ENCODE peak calls at places on chromosome 11, in six cellular contexts. G is mammary epithelial cell, O is ovary, T is upper lobe of right lung, J is spleen, Q is endodermal cell. X is an unnamed sample.
A peak's percentile ranks its signal among the peaks of the same experiment; 100 is the strongest.

GRCh38 chr11:14454861-14455632 is 44.6 kb downstream of the COPB1 start:
- DNase-seq in O (no peak), J (no peak), G (no peak), Q (peak; percentile 45), T (no peak), X (no peak)

GRCh38 chr11:8531312-8531711 is 62.7 kb downstream of the STK33 start:
- DNase-seq in J (no peak), G (no peak), T (no peak), O (no peak), Q (no peak), X (no peak)

GRCh38 chr11:17207317-17208256 is at the start of gene PIK3C2A:
- DNase-seq in G (peak; percentile 94), T (peak; percentile 98), J (peak; percentile 100), O (peak; percentile 98), Q (peak; percentile 99), X (peak; percentile 76)

GRCh38 chr11:91194551-91194950 is 971.7 kb upstream of the CHORDC1 start:
- DNase-seq in G (no peak), T (no peak), O (no peak), J (no peak), Q (no peak), X (no peak)

GRCh38 chr11:3929689-3930088 is 74.2 kb downstream of the STIM1 start:
- DNase-seq in G (no peak), Q (no peak), J (no peak), T (no peak), O (no peak), X (no peak)

GRCh38 chr11:818396-819128 is at the start of gene PNPLA2:
- DNase-seq in Q (no peak), J (peak; percentile 79), T (peak; percentile 83), G (peak; percentile 50), O (peak; percentile 78), X (no peak)

GRCh38 chr11:132312616-132313210 is 942.3 kb downstream of the NTM start:
- DNase-seq in G (no peak), T (no peak), Q (peak; percentile 79), J (no peak), O (no peak), X (no peak)

GRCh38 chr11:20611892-20612291 is 12.5 kb downstream of the SLC6A5 start:
- DNase-seq in G (no peak), Q (no peak), J (no peak), O (no peak), T (no peak), X (no peak)

GRCh38 chr11:110716361-110716760 is 4.1 kb upstream of the ARHGAP20 start:
- DNase-seq in Q (no peak), J (no peak), G (no peak), T (no peak), O (no peak), X (no peak)

GRCh38 chr11:101478587-101479375 is 105.0 kb downstream of the TRPC6 start:
- DNase-seq in Q (peak; percentile 60), J (no peak), T (no peak), O (no peak), G (peak; percentile 73), X (peak; percentile 36)

GRCh38 chr11:59062602-59063529 is 23.2 kb upstream of the GLYATL1B start:
- DNase-seq in J (no peak), O (no peak), Q (no peak), G (no peak), T (no peak), X (no peak)

GRCh38 chr11:104799251-104799650 is 99.0 kb downstream of the CASP12 start:
- DNase-seq in O (no peak), G (no peak), Q (no peak), J (no peak), T (no peak), X (no peak)

GRCh38 chr11:120409655-120410054 is 73.4 kb downstream of the ARHGEF12 start:
- DNase-seq in O (no peak), Q (no peak), G (no peak), J (no peak), T (no peak), X (no peak)

GRCh38 chr11:77548552-77549439 is 41.0 kb upstream of the AQP11 start:
- DNase-seq in J (no peak), G (no peak), O (no peak), T (no peak), Q (no peak), X (no peak)

GRCh38 chr11:129322941-129323340 is 52.7 kb upstream of the BARX2 start:
- DNase-seq in J (no peak), T (no peak), O (no peak), G (no peak), Q (peak; percentile 54), X (no peak)

GRCh38 chr11:46513934-46514342 is 79.9 kb downstream of the AMBRA1 start:
- DNase-seq in Q (no peak), G (peak; percentile 83), T (no peak), J (no peak), O (peak; percentile 58), X (peak; percentile 73)

DNA sequence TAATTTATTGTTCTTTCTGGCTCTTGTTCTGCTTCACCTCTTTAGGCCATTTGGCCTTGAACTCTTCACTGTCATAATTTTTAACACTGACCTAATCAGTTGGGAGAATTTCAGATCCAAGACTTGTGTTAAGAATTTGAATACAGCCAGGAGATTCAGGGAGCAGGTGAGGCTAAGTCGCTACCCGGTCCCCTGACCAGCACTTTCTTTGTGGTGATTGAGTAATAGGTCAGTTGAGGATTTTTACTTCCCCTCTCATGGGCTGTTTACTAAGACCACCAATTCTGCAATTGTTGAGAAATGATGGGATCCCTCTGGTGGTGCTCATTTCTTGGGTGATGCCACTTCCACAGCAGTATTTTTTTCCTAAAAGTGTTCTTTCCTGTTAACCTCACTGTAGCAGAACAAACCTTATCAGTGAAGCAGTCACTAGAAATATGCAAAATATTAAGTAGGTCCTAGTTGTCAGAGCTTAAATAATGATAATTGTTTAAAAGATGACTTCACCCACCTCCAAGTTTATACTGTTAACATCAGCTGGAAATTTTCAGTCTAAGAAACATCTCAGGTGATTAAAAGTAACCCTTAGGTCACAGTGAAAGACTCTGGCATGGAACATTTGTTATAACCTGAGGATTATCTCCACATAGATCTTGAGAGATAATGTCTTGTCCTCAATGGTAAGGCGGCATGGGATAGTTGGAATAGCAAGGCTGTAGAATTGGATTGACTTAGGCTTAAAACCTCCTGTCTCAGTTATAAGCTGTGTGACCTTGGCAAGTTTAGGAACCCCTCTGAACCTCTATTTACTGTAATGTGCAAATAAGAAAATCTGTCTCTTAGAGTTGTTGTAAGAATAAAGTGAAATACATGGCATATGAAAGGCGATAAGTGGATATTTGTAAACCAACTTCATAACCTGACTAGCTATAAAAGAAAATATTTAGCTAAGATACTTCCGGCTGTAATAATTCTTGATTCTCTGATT is 41.3 kb downstream of the POLD3 start:
- DNase-seq in O (no peak), T (no peak), J (no peak), G (no peak), Q (no peak), X (no peak)
- H3K27ac ChIP-seq in O (no peak overlapping the region), T (no peak overlapping the region), J (no peak overlapping the region), G (peak overlapping the region; percentile 4), Q (no peak overlapping the region), X (peak overlapping the region; percentile 76)

GRCh38 chr11:75011357-75011756 is 22.6 kb downstream of the NEU3 start:
- DNase-seq in O (no peak), T (no peak), Q (no peak), G (no peak), J (no peak), X (no peak)
- H3K27ac ChIP-seq in O (no peak overlapping the region), T (no peak overlapping the region), Q (no peak overlapping the region), G (no peak overlapping the region), J (no peak overlapping the region), X (no peak overlapping the region)

GRCh38 chr11:94131363-94132115 is 2.9 kb downstream of the PANX1 start:
- DNase-seq in G (peak; percentile 56), Q (peak; percentile 47), O (no peak), J (no peak), T (no peak), X (no peak)
- H3K27ac ChIP-seq in G (peak overlapping the region; percentile 92), Q (no peak overlapping the region), O (no peak overlapping the region), J (peak overlapping the region; percentile 58), T (peak overlapping the region; percentile 28), X (peak overlapping the region; percentile 97)

GRCh38 chr11:35593143-35593542 is 25.1 kb upstream of the FJX1 start:
- DNase-seq in G (peak; percentile 93), J (no peak), T (no peak), O (no peak), Q (no peak), X (peak; percentile 68)
- H3K27ac ChIP-seq in G (no peak overlapping the region), J (no peak overlapping the region), T (no peak overlapping the region), O (no peak overlapping the region), Q (no peak overlapping the region), X (peak overlapping the region; percentile 27)